ENCODE peak calls at places on chromosomes 4 and X, in six cellular contexts. One of them, this sample, is unnamed.
A peak's percentile ranks its signal among the peaks of the same experiment; 100 is the strongest.

GRCh38 chrX:153469811-153470410 is 465 bp downstream of the HAUS7 start:
- DNase-seq in GM13976: no peak
- DNase-seq in HFFc6: peak; percentile 19
- DNase-seq in CD4-positive, alpha-beta T cell: no peak
- DNase-seq in stomach: no peak
- DNase-seq in cardiac fibroblast: no peak
- DNase-seq in this sample: no peak

GRCh38 chrX:41293269-41293668 is 40.7 kb upstream of the DDX3X start:
- DNase-seq in cardiac fibroblast: peak; percentile 9
- DNase-seq in stomach: no peak
- DNase-seq in HFFc6: no peak
- DNase-seq in CD4-positive, alpha-beta T cell: no peak
- DNase-seq in GM13976: no peak
- DNase-seq in this sample: no peak

GRCh38 chr4:68466751-68467150 is 19.5 kb downstream of the TMPRSS11E start:
- DNase-seq in stomach: no peak
- DNase-seq in HFFc6: no peak
- DNase-seq in CD4-positive, alpha-beta T cell: no peak
- DNase-seq in GM13976: no peak
- DNase-seq in cardiac fibroblast: no peak
- DNase-seq in this sample: no peak

GRCh38 chr4:74439952-74440351 is 5.0 kb upstream of the AREG start:
- DNase-seq in stomach: no peak
- DNase-seq in cardiac fibroblast: no peak
- DNase-seq in CD4-positive, alpha-beta T cell: no peak
- DNase-seq in GM13976: no peak
- DNase-seq in HFFc6: no peak
- DNase-seq in this sample: no peak

GRCh38 chrX:121333942-121334341 is 286.5 kb downstream of the GLUD2 start:
- DNase-seq in GM13976: peak; percentile 8
- DNase-seq in stomach: no peak
- DNase-seq in cardiac fibroblast: no peak
- DNase-seq in CD4-positive, alpha-beta T cell: no peak
- DNase-seq in HFFc6: no peak
- DNase-seq in this sample: no peak

GRCh38 chr4:146567396-146567795 is 45.7 kb upstream of the SLC10A7 start:
- DNase-seq in stomach: no peak
- DNase-seq in GM13976: no peak
- DNase-seq in HFFc6: peak; percentile 29
- DNase-seq in CD4-positive, alpha-beta T cell: no peak
- DNase-seq in cardiac fibroblast: peak; percentile 5
- DNase-seq in this sample: no peak

GRCh38 chr4:127463883-127464282 is 168.9 kb upstream of the INTU start:
- DNase-seq in GM13976: no peak
- DNase-seq in cardiac fibroblast: no peak
- DNase-seq in stomach: no peak
- DNase-seq in HFFc6: no peak
- DNase-seq in CD4-positive, alpha-beta T cell: no peak
- DNase-seq in this sample: no peak

GRCh38 chr4:120286813-120287212 is 220.2 kb upstream of the MAD2L1 start:
- DNase-seq in stomach: no peak
- DNase-seq in GM13976: no peak
- DNase-seq in CD4-positive, alpha-beta T cell: no peak
- DNase-seq in HFFc6: no peak
- DNase-seq in cardiac fibroblast: no peak
- DNase-seq in this sample: no peak

GRCh38 chr4:15466596-15466995 is 3.1 kb upstream of the CC2D2A start:
- DNase-seq in CD4-positive, alpha-beta T cell: no peak
- DNase-seq in cardiac fibroblast: no peak
- DNase-seq in stomach: no peak
- DNase-seq in HFFc6: no peak
- DNase-seq in GM13976: no peak
- DNase-seq in this sample: no peak

GRCh38 chr4:149999485-150000074 is 78.7 kb upstream of the DCLK2 start:
- DNase-seq in GM13976: peak; percentile 12
- DNase-seq in cardiac fibroblast: peak; percentile 88
- DNase-seq in HFFc6: peak; percentile 75
- DNase-seq in CD4-positive, alpha-beta T cell: no peak
- DNase-seq in stomach: no peak
- DNase-seq in this sample: no peak

GRCh38 chr4:130563185-130563890 is 1467.4 kb downstream of the C4orf33 start:
- DNase-seq in GM13976: no peak
- DNase-seq in HFFc6: peak; percentile 80
- DNase-seq in stomach: peak; percentile 30
- DNase-seq in CD4-positive, alpha-beta T cell: no peak
- DNase-seq in cardiac fibroblast: peak; percentile 89
- DNase-seq in this sample: peak; percentile 46

GRCh38 chr4:53943345-53944085 is 120.9 kb downstream of the CHIC2 start:
- DNase-seq in HFFc6: peak; percentile 68
- DNase-seq in GM13976: no peak
- DNase-seq in CD4-positive, alpha-beta T cell: no peak
- DNase-seq in stomach: no peak
- DNase-seq in cardiac fibroblast: peak; percentile 73
- DNase-seq in this sample: no peak

GRCh38 chrX:24619647-24620046 is 27.5 kb downstream of the PCYT1B start:
- DNase-seq in cardiac fibroblast: peak; percentile 49
- DNase-seq in HFFc6: peak; percentile 52
- DNase-seq in CD4-positive, alpha-beta T cell: no peak
- DNase-seq in GM13976: no peak
- DNase-seq in stomach: no peak
- DNase-seq in this sample: peak; percentile 42

GRCh38 chrX:13598877-13599276 is 29.5 kb downstream of the EGFL6 start:
- DNase-seq in HFFc6: no peak
- DNase-seq in stomach: no peak
- DNase-seq in CD4-positive, alpha-beta T cell: no peak
- DNase-seq in cardiac fibroblast: no peak
- DNase-seq in GM13976: no peak
- DNase-seq in this sample: no peak

GRCh38 chr4:158056689-158057245 is 116.1 kb downstream of the GASK1B start:
- DNase-seq in cardiac fibroblast: peak; percentile 27
- DNase-seq in HFFc6: no peak
- DNase-seq in GM13976: no peak
- DNase-seq in CD4-positive, alpha-beta T cell: no peak
- DNase-seq in stomach: no peak
- DNase-seq in this sample: no peak

GRCh38 chr4:15964159-15964558 is 1.2 kb upstream of the FGFBP2 start:
- DNase-seq in GM13976: no peak
- DNase-seq in stomach: no peak
- DNase-seq in HFFc6: no peak
- DNase-seq in cardiac fibroblast: no peak
- DNase-seq in CD4-positive, alpha-beta T cell: no peak
- DNase-seq in this sample: no peak

GRCh38 chr4:156949373-156949814 is 22.2 kb downstream of the PDGFC start:
- DNase-seq in stomach: no peak
- DNase-seq in GM13976: no peak
- DNase-seq in CD4-positive, alpha-beta T cell: no peak
- DNase-seq in cardiac fibroblast: peak; percentile 84
- DNase-seq in HFFc6: peak; percentile 78
- DNase-seq in this sample: no peak

GRCh38 chrX:1391370-1391706 is 575 bp downstream of the SLC25A6 start:
- DNase-seq in HFFc6: no peak
- DNase-seq in stomach: no peak
- DNase-seq in cardiac fibroblast: no peak
- DNase-seq in CD4-positive, alpha-beta T cell: no peak
- DNase-seq in GM13976: peak; percentile 96
- DNase-seq in this sample: peak; percentile 98

GRCh38 chrX:69031181-69031580 is 134.1 kb downstream of the PJA1 start:
- DNase-seq in cardiac fibroblast: no peak
- DNase-seq in CD4-positive, alpha-beta T cell: no peak
- DNase-seq in HFFc6: no peak
- DNase-seq in stomach: no peak
- DNase-seq in GM13976: no peak
- DNase-seq in this sample: peak; percentile 22
- TF ChIP-seq CTCF in cardiac fibroblast: peak; percentile 41
- TF ChIP-seq CTCF in CD4-positive, alpha-beta T cell: no peak
- TF ChIP-seq CTCF in HFFc6: no peak
- TF ChIP-seq CTCF in stomach: no peak
- TF ChIP-seq CTCF in GM13976: no peak
- TF ChIP-seq CTCF in this sample: no peak

DNA sequence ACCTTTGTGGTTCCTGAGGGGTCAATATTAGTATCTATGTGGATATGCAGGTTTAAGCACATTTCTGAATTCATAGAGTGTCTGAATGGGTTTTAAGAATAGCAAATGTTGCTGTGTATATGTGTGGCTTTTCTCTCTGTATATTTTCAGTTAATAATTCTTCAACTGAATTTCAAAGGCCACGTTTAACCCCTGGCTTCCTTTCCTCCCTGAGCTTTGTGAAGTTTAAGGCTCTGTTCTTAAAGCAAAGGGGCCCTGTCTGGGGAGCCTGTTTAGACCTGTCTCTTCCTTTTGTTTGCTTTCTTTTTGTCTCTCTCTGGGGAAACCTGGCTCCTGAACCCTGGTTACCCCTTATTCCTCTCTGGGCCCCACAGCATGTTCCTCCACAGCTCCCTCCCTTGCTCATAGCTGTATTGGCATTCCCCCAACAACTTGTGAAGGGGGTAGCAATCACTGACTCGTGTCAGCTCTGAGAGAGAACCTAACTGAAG is 139.1 kb downstream of the COL4A6 start:
- DNase-seq in HFFc6: no peak
- DNase-seq in stomach: no peak
- DNase-seq in CD4-positive, alpha-beta T cell: no peak
- DNase-seq in cardiac fibroblast: peak; percentile 65
- DNase-seq in GM13976: no peak
- DNase-seq in this sample: peak; percentile 25
- TF ChIP-seq CTCF in HFFc6: no peak
- TF ChIP-seq CTCF in stomach: no peak
- TF ChIP-seq CTCF in CD4-positive, alpha-beta T cell: no peak
- TF ChIP-seq CTCF in cardiac fibroblast: no peak
- TF ChIP-seq CTCF in GM13976: no peak
- TF ChIP-seq CTCF in this sample: no peak

DNA sequence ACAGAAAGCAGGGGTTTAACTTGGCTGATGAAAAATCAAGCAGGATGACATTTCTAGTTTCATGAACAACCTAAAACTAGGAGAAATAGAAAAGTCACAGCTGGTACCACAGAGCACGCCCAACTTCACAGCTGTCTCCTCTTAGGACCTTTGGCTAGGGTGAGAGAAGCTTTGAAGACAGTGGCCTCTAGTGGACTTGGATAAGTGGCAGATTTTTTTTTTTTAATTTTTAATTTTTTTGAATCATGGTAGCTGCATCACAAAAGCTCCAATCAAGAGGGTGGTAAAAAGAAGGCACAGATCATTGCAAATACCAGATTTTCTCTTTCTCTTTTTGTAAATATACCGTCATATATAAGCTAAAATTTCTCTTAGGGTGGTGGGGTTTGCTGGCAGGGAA is 20.2 kb upstream of the MAP3K15 start:
- DNase-seq in HFFc6: peak; percentile 11
- DNase-seq in cardiac fibroblast: peak; percentile 47
- DNase-seq in GM13976: no peak
- DNase-seq in CD4-positive, alpha-beta T cell: no peak
- DNase-seq in stomach: no peak
- DNase-seq in this sample: no peak
- TF ChIP-seq CTCF in HFFc6: peak; percentile 70
- TF ChIP-seq CTCF in cardiac fibroblast: peak; percentile 27
- TF ChIP-seq CTCF in GM13976: no peak
- TF ChIP-seq CTCF in CD4-positive, alpha-beta T cell: no peak
- TF ChIP-seq CTCF in stomach: peak; percentile 24
- TF ChIP-seq CTCF in this sample: no peak

GRCh38 chrX:56728752-56729151 is 291 bp upstream of the NBDY start:
- DNase-seq in GM13976: no peak
- DNase-seq in stomach: no peak
- DNase-seq in HFFc6: no peak
- DNase-seq in CD4-positive, alpha-beta T cell: no peak
- DNase-seq in cardiac fibroblast: peak; percentile 14
- DNase-seq in this sample: no peak

GRCh38 chrX:56729152-56729557 is at the start of gene NBDY:
- DNase-seq in CD4-positive, alpha-beta T cell: peak; percentile 35
- DNase-seq in GM13976: no peak
- DNase-seq in stomach: peak; percentile 33
- DNase-seq in HFFc6: peak; percentile 24
- DNase-seq in cardiac fibroblast: peak; percentile 50
- DNase-seq in this sample: no peak

GRCh38 chrX:56736219-56736618 is 7.2 kb downstream of the NBDY start:
- DNase-seq in cardiac fibroblast: no peak
- DNase-seq in GM13976: no peak
- DNase-seq in stomach: no peak
- DNase-seq in CD4-positive, alpha-beta T cell: no peak
- DNase-seq in HFFc6: no peak
- DNase-seq in this sample: no peak

GRCh38 chrX:56738670-56739069 is 9.6 kb downstream of the NBDY start:
- DNase-seq in GM13976: no peak
- DNase-seq in HFFc6: peak; percentile 26
- DNase-seq in stomach: no peak
- DNase-seq in CD4-positive, alpha-beta T cell: no peak
- DNase-seq in cardiac fibroblast: no peak
- DNase-seq in this sample: no peak

GRCh38 chrX:56733459-56734046 is 4.5 kb downstream of the NBDY start:
- DNase-seq in HFFc6: peak; percentile 34
- DNase-seq in cardiac fibroblast: peak; percentile 35
- DNase-seq in GM13976: peak; percentile 23
- DNase-seq in CD4-positive, alpha-beta T cell: no peak
- DNase-seq in stomach: peak; percentile 68
- DNase-seq in this sample: no peak
- TF ChIP-seq CTCF in HFFc6: peak; percentile 80
- TF ChIP-seq CTCF in cardiac fibroblast: peak; percentile 33
- TF ChIP-seq CTCF in GM13976: peak; percentile 60
- TF ChIP-seq CTCF in CD4-positive, alpha-beta T cell: peak; percentile 64
- TF ChIP-seq CTCF in stomach: peak; percentile 51
- TF ChIP-seq CTCF in this sample: peak; percentile 75

DNA sequence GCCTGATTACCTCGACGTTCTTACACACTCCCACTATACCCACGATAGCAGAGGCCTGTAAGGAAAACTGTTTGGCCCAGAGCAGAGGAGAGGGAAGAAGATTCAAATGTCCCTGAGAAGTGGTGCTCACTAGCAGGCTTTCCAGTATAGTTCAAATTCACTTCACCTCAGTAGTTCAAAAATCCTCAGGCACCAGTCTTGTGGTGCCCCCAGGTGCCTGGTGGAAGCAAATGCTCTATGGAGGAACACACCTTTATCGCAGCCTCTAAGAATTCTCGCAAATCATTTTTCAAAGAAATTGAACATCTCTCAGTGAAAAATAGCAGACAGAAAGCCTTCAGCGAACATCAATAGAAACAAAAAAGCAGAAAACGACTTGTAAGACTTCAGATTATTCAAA is 12.2 kb upstream of the MTMR1 start:
- DNase-seq in stomach: no peak
- DNase-seq in HFFc6: no peak
- DNase-seq in GM13976: no peak
- DNase-seq in cardiac fibroblast: peak; percentile 48
- DNase-seq in CD4-positive, alpha-beta T cell: no peak
- DNase-seq in this sample: no peak
- TF ChIP-seq CTCF in stomach: peak; percentile 34
- TF ChIP-seq CTCF in HFFc6: peak; percentile 42
- TF ChIP-seq CTCF in GM13976: peak; percentile 5
- TF ChIP-seq CTCF in cardiac fibroblast: peak; percentile 47
- TF ChIP-seq CTCF in CD4-positive, alpha-beta T cell: no peak
- TF ChIP-seq CTCF in this sample: no peak

This sample was measured in mesothelial cell of epicardium.